ENCODE peak calls at places on chromosomes 16 and 17, in seven cellular contexts. One of them, this sample, is unnamed.

GRCh38 chr16:9680968-9681367 is 501.3 kb downstream of the GRIN2A start:
- DNase-seq in IMR-90: no peak
- DNase-seq in fibroblast of lung: no peak
- DNase-seq in cardiac muscle cell: no peak
- DNase-seq in neuronal stem cell: no peak
- DNase-seq in left lung: no peak
- DNase-seq in substantia nigra: no peak
- DNase-seq in this sample: no peak

GRCh38 chr16:62137991-62138390 is 101.8 kb upstream of the CDH8 start:
- DNase-seq in IMR-90: no peak
- DNase-seq in fibroblast of lung: peak; percentile 6
- DNase-seq in cardiac muscle cell: no peak
- DNase-seq in neuronal stem cell: no peak
- DNase-seq in left lung: no peak
- DNase-seq in substantia nigra: no peak
- DNase-seq in this sample: no peak

GRCh38 chr17:66466933-66467367 is 164.5 kb downstream of the PRKCA start:
- DNase-seq in IMR-90: peak; percentile 100
- DNase-seq in fibroblast of lung: peak; percentile 100
- DNase-seq in cardiac muscle cell: peak; percentile 99
- DNase-seq in neuronal stem cell: no peak
- DNase-seq in left lung: no peak
- DNase-seq in substantia nigra: no peak
- DNase-seq in this sample: no peak

GRCh38 chr17:39599006-39599664 is 8.6 kb downstream of the NEUROD2 start:
- DNase-seq in IMR-90: no peak
- DNase-seq in fibroblast of lung: no peak
- DNase-seq in cardiac muscle cell: no peak
- DNase-seq in neuronal stem cell: no peak
- DNase-seq in left lung: no peak
- DNase-seq in substantia nigra: no peak
- DNase-seq in this sample: no peak

GRCh38 chr17:76843703-76844484 is 24.3 kb upstream of the MGAT5B start:
- DNase-seq in IMR-90: no peak
- DNase-seq in fibroblast of lung: no peak
- DNase-seq in cardiac muscle cell: peak; percentile 13
- DNase-seq in neuronal stem cell: no peak
- DNase-seq in left lung: no peak
- DNase-seq in substantia nigra: no peak
- DNase-seq in this sample: no peak

GRCh38 chr16:1057252-1057932 is 15.2 kb upstream of the SSTR5 start:
- DNase-seq in IMR-90: no peak
- DNase-seq in fibroblast of lung: no peak
- DNase-seq in cardiac muscle cell: peak; percentile 27
- DNase-seq in neuronal stem cell: no peak
- DNase-seq in left lung: no peak
- DNase-seq in substantia nigra: peak; percentile 13
- DNase-seq in this sample: no peak

GRCh38 chr17:75380315-75380714 is 25.2 kb downstream of the GRB2 start:
- DNase-seq in IMR-90: peak; percentile 77
- DNase-seq in fibroblast of lung: no peak
- DNase-seq in cardiac muscle cell: no peak
- DNase-seq in neuronal stem cell: no peak
- DNase-seq in left lung: no peak
- DNase-seq in substantia nigra: no peak
- DNase-seq in this sample: no peak

GRCh38 chr17:65268832-65269231 is 131.7 kb downstream of the RGS9 start:
- DNase-seq in IMR-90: peak; percentile 61
- DNase-seq in fibroblast of lung: peak; percentile 64
- DNase-seq in cardiac muscle cell: no peak
- DNase-seq in neuronal stem cell: no peak
- DNase-seq in left lung: no peak
- DNase-seq in substantia nigra: no peak
- DNase-seq in this sample: no peak

GRCh38 chr17:81282141-81282540 is 13.0 kb downstream of the SLC38A10 start:
- DNase-seq in IMR-90: no peak
- DNase-seq in fibroblast of lung: no peak
- DNase-seq in cardiac muscle cell: no peak
- DNase-seq in neuronal stem cell: no peak
- DNase-seq in left lung: no peak
- DNase-seq in substantia nigra: no peak
- DNase-seq in this sample: no peak

GRCh38 chr16:30414159-30414558 is 6.8 kb downstream of the ZNF771 start:
- DNase-seq in IMR-90: no peak
- DNase-seq in fibroblast of lung: no peak
- DNase-seq in cardiac muscle cell: no peak
- DNase-seq in neuronal stem cell: no peak
- DNase-seq in left lung: no peak
- DNase-seq in substantia nigra: no peak
- DNase-seq in this sample: no peak

GRCh38 chr17:82756166-82756565 is 4.3 kb downstream of the TBCD start:
- DNase-seq in IMR-90: no peak
- DNase-seq in fibroblast of lung: no peak
- DNase-seq in cardiac muscle cell: no peak
- DNase-seq in neuronal stem cell: no peak
- DNase-seq in left lung: no peak
- DNase-seq in substantia nigra: no peak
- DNase-seq in this sample: no peak

GRCh38 chr16:56113223-56113622 is 78.1 kb upstream of the GNAO1 start:
- DNase-seq in IMR-90: no peak
- DNase-seq in fibroblast of lung: no peak
- DNase-seq in cardiac muscle cell: no peak
- DNase-seq in neuronal stem cell: no peak
- DNase-seq in left lung: no peak
- DNase-seq in substantia nigra: no peak
- DNase-seq in this sample: no peak

GRCh38 chr17:39028690-39029089 is 61.5 kb upstream of the FBXO47 start:
- DNase-seq in IMR-90: no peak
- DNase-seq in fibroblast of lung: no peak
- DNase-seq in cardiac muscle cell: no peak
- DNase-seq in neuronal stem cell: no peak
- DNase-seq in left lung: no peak
- DNase-seq in substantia nigra: no peak
- DNase-seq in this sample: no peak

GRCh38 chr17:4548721-4549531 is 6.3 kb downstream of the MYBBP1A start:
- DNase-seq in IMR-90: peak; percentile 18
- DNase-seq in fibroblast of lung: peak; percentile 18
- DNase-seq in cardiac muscle cell: no peak
- DNase-seq in neuronal stem cell: no peak
- DNase-seq in left lung: no peak
- DNase-seq in substantia nigra: no peak
- DNase-seq in this sample: no peak

DNA sequence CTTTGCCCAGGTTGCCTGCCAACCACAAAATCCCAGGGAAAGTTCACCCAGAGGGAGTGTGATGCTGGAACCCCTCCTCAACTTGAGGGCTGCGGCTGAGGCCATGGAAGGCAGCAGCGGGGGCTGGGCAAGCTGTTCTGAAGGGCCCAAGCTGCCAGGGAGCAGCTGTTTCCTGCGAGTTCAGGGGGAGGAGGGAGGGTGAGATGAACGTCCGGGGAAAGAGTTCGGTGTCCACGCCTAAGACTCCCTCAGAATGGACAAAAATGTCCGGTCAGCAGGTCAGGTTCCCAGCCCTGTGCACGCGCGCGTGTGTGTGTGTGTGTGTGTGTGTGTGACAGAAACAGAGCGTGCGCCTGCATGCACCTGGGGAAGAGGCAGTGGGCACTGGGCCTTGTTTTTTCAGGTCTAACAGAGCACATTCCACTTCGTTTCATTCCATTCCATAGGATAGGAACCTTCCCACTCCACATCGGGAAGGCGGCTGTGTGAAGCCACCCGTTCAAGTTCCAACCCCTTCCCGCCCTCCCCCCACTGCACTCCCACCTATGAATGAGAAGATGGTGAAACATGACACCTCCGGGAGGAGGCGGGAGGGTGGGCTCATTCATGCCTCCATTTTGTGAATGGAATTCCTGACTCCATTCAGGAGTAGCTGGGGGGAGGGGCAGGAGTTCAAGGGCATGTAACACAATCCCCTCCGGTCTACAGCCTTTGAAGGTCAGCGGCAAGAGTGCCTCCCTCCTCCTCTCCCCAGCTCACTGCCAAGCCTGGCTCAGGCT is 15.6 kb downstream of the ETV4 start:
- DNase-seq in IMR-90: peak; percentile 93
- DNase-seq in fibroblast of lung: peak; percentile 95
- DNase-seq in cardiac muscle cell: peak; percentile 95
- DNase-seq in neuronal stem cell: peak; percentile 80
- DNase-seq in left lung: peak; percentile 81
- DNase-seq in substantia nigra: no peak
- DNase-seq in this sample: no peak
- H3K27ac ChIP-seq in IMR-90: peak overlapping the region; percentile 97
- H3K27ac ChIP-seq in fibroblast of lung: peak overlapping the region; percentile 69
- H3K27ac ChIP-seq in cardiac muscle cell: peak overlapping the region; percentile 76
- H3K27ac ChIP-seq in neuronal stem cell: no peak overlapping the region
- H3K27ac ChIP-seq in left lung: peak overlapping the region; percentile 33
- H3K27ac ChIP-seq in substantia nigra: no peak overlapping the region
- H3K27ac ChIP-seq in this sample: peak overlapping the region; percentile 46

DNA sequence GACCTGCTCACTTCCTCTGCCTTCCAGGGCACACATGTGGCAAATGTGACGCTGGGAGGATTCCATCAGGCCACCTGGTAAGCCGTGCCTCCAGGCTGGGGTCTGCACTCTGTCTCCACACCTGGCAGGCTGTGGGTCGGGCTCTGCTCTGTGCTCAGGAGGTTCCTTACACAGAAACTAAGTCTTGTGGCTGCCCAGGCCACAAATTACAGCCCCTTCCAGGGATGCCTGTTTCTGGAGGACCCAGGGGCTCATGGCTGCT is 58.2 kb downstream of the RMI2 start:
- DNase-seq in IMR-90: no peak
- DNase-seq in fibroblast of lung: no peak
- DNase-seq in cardiac muscle cell: no peak
- DNase-seq in neuronal stem cell: no peak
- DNase-seq in left lung: no peak
- DNase-seq in substantia nigra: no peak
- DNase-seq in this sample: no peak
- H3K27ac ChIP-seq in IMR-90: no peak overlapping the region
- H3K27ac ChIP-seq in fibroblast of lung: no peak overlapping the region
- H3K27ac ChIP-seq in cardiac muscle cell: no peak overlapping the region
- H3K27ac ChIP-seq in neuronal stem cell: no peak overlapping the region
- H3K27ac ChIP-seq in left lung: no peak overlapping the region
- H3K27ac ChIP-seq in substantia nigra: no peak overlapping the region
- H3K27ac ChIP-seq in this sample: no peak overlapping the region

GRCh38 chr17:14205380-14205779 is 31.3 kb downstream of the CDRT15 start:
- DNase-seq in IMR-90: no peak
- DNase-seq in fibroblast of lung: no peak
- DNase-seq in cardiac muscle cell: no peak
- DNase-seq in neuronal stem cell: no peak
- DNase-seq in left lung: no peak
- DNase-seq in substantia nigra: no peak
- DNase-seq in this sample: peak; percentile 47
- H3K27ac ChIP-seq in IMR-90: no peak overlapping the region
- H3K27ac ChIP-seq in fibroblast of lung: no peak overlapping the region
- H3K27ac ChIP-seq in cardiac muscle cell: no peak overlapping the region
- H3K27ac ChIP-seq in neuronal stem cell: no peak overlapping the region
- H3K27ac ChIP-seq in left lung: no peak overlapping the region
- H3K27ac ChIP-seq in substantia nigra: no peak overlapping the region
- H3K27ac ChIP-seq in this sample: no peak overlapping the region

GRCh38 chr17:58577696-58578095 is 63.3 kb upstream of the MTMR4 start:
- DNase-seq in IMR-90: peak; percentile 36
- DNase-seq in fibroblast of lung: peak; percentile 26
- DNase-seq in cardiac muscle cell: peak; percentile 79
- DNase-seq in neuronal stem cell: peak; percentile 50
- DNase-seq in left lung: peak; percentile 36
- DNase-seq in substantia nigra: peak; percentile 47
- DNase-seq in this sample: no peak
- H3K27ac ChIP-seq in IMR-90: no peak overlapping the region
- H3K27ac ChIP-seq in fibroblast of lung: no peak overlapping the region
- H3K27ac ChIP-seq in cardiac muscle cell: no peak overlapping the region
- H3K27ac ChIP-seq in neuronal stem cell: no peak overlapping the region
- H3K27ac ChIP-seq in left lung: no peak overlapping the region
- H3K27ac ChIP-seq in substantia nigra: peak overlapping the region; percentile 84
- H3K27ac ChIP-seq in this sample: no peak overlapping the region